ENCODE peak calls at places on chromosomes 5 and 9, in six cellular contexts. G is tibial nerve, V is OCI-LY7, Z is sigmoid colon, E is HCT116, J is psoas muscle. K is an unnamed sample.

GRCh38 chr5:179324760-179325295 is 20.4 kb downstream of the ADAMTS2 start:
- DNase-seq in G (peak; percentile 10), V (no peak), Z (peak; percentile 53), E (no peak), J (peak; percentile 2), K (peak; percentile 18)

GRCh38 chr9:90018688-90019087 is 413.9 kb downstream of the GADD45G start:
- DNase-seq in G (no peak), V (no peak), Z (no peak), E (no peak), J (no peak), K (no peak)

GRCh38 chr5:95942968-95943367 is 18.7 kb downstream of the ELL2 start:
- DNase-seq in G (no peak), V (no peak), Z (no peak), E (no peak), J (no peak), K (no peak)

GRCh38 chr9:4090491-4090890 is 209.4 kb downstream of the GLIS3 start:
- DNase-seq in G (no peak), V (no peak), Z (no peak), E (no peak), J (no peak), K (no peak)

GRCh38 chr5:171162165-171162564 is 146.9 kb upstream of the TLX3 start:
- DNase-seq in G (no peak), V (no peak), Z (no peak), E (no peak), J (no peak), K (no peak)

GRCh38 chr9:134065720-134066419 is 2.0 kb downstream of the BRD3 start:
- DNase-seq in G (no peak), V (peak; percentile 38), Z (no peak), E (no peak), J (no peak), K (peak; percentile 76)

GRCh38 chr9:28699632-28700031 is 1126.4 kb upstream of the C9orf72 start:
- DNase-seq in G (no peak), V (no peak), Z (no peak), E (no peak), J (no peak), K (no peak)

GRCh38 chr5:55364537-55365055 is 56.8 kb downstream of the MTREX start:
- DNase-seq in G (no peak), V (no peak), Z (no peak), E (no peak), J (no peak), K (no peak)

GRCh38 chr5:154756871-154757646 is 1.9 kb downstream of the LARP1 start:
- DNase-seq in G (peak; percentile 20), V (peak; percentile 61), Z (peak; percentile 87), E (no peak), J (peak; percentile 54), K (no peak)

GRCh38 chr9:127608104-127608966 is 3.7 kb upstream of the STXBP1 start:
- DNase-seq in G (peak; percentile 34), V (peak; percentile 59), Z (peak; percentile 90), E (peak; percentile 73), J (peak; percentile 70), K (no peak)

GRCh38 chr9:113589890-113590289 is 126.4 kb downstream of the RGS3 start:
- DNase-seq in G (no peak), V (peak; percentile 52), Z (peak; percentile 26), E (no peak), J (no peak), K (no peak)

GRCh38 chr9:134340475-134341186 is 14.4 kb downstream of the RXRA start:
- DNase-seq in G (no peak), V (no peak), Z (no peak), E (no peak), J (no peak), K (no peak)

GRCh38 chr5:160083501-160083900 is 35.7 kb downstream of the PWWP2A start:
- DNase-seq in G (no peak), V (no peak), Z (no peak), E (no peak), J (no peak), K (no peak)

GRCh38 chr9:91177081-91177480 is 184.6 kb downstream of the AUH start:
- DNase-seq in G (no peak), V (no peak), Z (no peak), E (no peak), J (no peak), K (peak; percentile 10)

GRCh38 chr5:141510160-141510559 is 21.3 kb downstream of the PCDHGC5 start:
- DNase-seq in G (no peak), V (peak; percentile 23), Z (no peak), E (no peak), J (no peak), K (no peak)

GRCh38 chr5:158754018-158754514 is 345.6 kb downstream of the EBF1 start:
- DNase-seq in G (no peak), V (no peak), Z (no peak), E (no peak), J (no peak), K (no peak)

GRCh38 chr9:5265939-5266338 is 34.7 kb downstream of the INSL4 start:
- DNase-seq in G (no peak), V (peak; percentile 12), Z (no peak), E (no peak), J (no peak), K (no peak)

GRCh38 chr9:5264219-5264595 is 33.0 kb downstream of the INSL4 start:
- DNase-seq in G (no peak), V (no peak), Z (no peak), E (no peak), J (no peak), K (no peak)

GRCh38 chr9:5269249-5269715 is 35.2 kb downstream of the RLN2 start:
- DNase-seq in G (no peak), V (no peak), Z (no peak), E (no peak), J (no peak), K (no peak)

GRCh38 chr9:5263568-5264218 is 32.5 kb downstream of the INSL4 start:
- DNase-seq in G (no peak), V (peak; percentile 19), Z (no peak), E (peak; percentile 12), J (no peak), K (no peak)
- TF ChIP-seq CTCF in G (no peak), V (peak; percentile 43), Z (no peak), E (peak; percentile 31), J (peak; percentile 4), K (no peak)

GRCh38 chr9:129344623-129345495 is 166.8 kb upstream of the IER5L start:
- DNase-seq in G (no peak), V (no peak), Z (no peak), E (no peak), J (no peak), K (no peak)

GRCh38 chr9:129341991-129342348 is 163.9 kb upstream of the IER5L start:
- DNase-seq in G (no peak), V (no peak), Z (no peak), E (no peak), J (no peak), K (no peak)

GRCh38 chr9:129343119-129343696 is 165.1 kb upstream of the IER5L start:
- DNase-seq in G (no peak), V (no peak), Z (no peak), E (no peak), J (no peak), K (no peak)

GRCh38 chr9:129342591-129342990 is 164.5 kb upstream of the IER5L start:
- DNase-seq in G (no peak), V (no peak), Z (no peak), E (no peak), J (no peak), K (no peak)

DNA sequence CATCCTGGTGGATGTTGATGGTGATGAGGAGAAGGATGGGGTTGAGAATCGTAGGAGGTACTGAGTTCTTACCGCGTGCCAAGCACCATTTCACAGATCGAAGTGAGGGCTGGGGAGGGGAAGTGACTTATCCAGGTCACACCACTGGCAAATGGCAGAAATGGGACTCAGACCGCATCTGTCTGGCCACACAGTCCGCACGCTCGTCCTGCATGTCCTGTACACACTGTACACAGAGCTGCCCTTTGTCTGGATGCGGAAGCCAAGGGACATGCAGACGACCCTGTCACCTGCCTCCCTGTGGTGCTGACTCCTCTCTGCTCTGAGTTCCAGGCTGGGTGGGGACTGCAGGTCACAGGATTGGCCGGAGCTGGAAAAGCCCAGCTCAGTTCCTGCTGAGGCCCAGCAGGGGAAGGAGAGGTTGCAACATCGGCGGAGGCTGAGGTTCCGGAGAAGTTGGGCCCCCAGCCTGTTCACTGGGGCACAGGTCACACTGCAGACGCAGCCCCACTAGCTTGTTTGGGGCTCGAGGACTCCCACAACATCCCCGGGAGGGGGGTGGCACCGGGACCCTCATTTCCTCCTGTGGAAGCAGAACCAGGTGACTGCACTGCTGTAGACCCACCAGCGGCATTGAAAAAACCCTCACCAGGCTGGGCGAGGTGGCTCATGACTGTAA is 165.8 kb upstream of the IER5L start:
- DNase-seq in G (peak; percentile 46), V (no peak), Z (peak; percentile 91), E (peak; percentile 62), J (peak; percentile 73), K (peak; percentile 88)
- H3K4me1 ChIP-seq in G (no peaks in the 10 kb centered on the region), V (peaks cover 7% of the 10 kb centered on the region), Z (peaks cover 4% of the 10 kb centered on the region), E (peaks cover 21% of the 10 kb centered on the region), J (no peaks in the 10 kb centered on the region), K (peaks cover 22% of the 10 kb centered on the region)

GRCh38 chr5:36492998-36493655 is 113.3 kb upstream of the SLC1A3 start:
- DNase-seq in G (no peak), V (no peak), Z (no peak), E (peak; percentile 4), J (no peak), K (no peak)
- TF ChIP-seq CTCF in G (no peak), V (peak; percentile 32), Z (no peak), E (peak; percentile 22), J (no peak), K (no peak)

GRCh38 chr9:36149197-36149596 is 12.7 kb downstream of the GLIPR2 start:
- DNase-seq in G (no peak), V (no peak), Z (peak; percentile 77), E (no peak), J (peak; percentile 34), K (no peak)
- H3K4me1 ChIP-seq in G (no peaks in the 10 kb centered on the region), V (peaks cover 44% of the 10 kb centered on the region), Z (peaks cover 85% of the 10 kb centered on the region), E (peaks cover 12% of the 10 kb centered on the region), J (peaks cover 7% of the 10 kb centered on the region), K (peaks cover 41% of the 10 kb centered on the region)

DNA sequence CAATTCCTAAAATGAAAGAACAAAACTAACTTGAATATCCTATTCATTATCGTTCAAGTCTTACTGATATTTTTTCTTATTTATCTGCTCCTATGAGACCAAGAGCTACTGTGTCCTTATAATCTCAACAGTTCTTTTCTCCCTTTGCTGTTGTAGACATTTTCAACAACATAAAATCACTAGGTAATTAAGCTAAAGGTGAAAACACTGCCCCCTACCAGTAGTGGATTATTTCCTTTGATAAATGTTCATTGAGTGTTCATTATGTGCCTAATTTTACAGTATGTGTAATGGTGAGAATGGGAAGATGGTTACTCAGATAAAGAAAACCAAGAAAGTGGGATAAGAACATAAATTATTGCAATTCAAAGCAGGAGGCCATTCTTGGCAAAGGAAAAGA is 41.4 kb upstream of the PAPPA start:
- DNase-seq in G (no peak), V (peak; percentile 1), Z (no peak), E (no peak), J (no peak), K (no peak)
- TF ChIP-seq CTCF in G (no peak), V (peak; percentile 65), Z (no peak), E (peak; percentile 52), J (peak; percentile 9), K (no peak)

GRCh38 chr5:144004146-144004545 is 166.3 kb downstream of the YIPF5 start:
- DNase-seq in G (no peak), V (no peak), Z (no peak), E (no peak), J (no peak), K (no peak)
- H3K4me1 ChIP-seq in G (no peaks in the 10 kb centered on the region), V (no peaks in the 10 kb centered on the region), Z (no peaks in the 10 kb centered on the region), E (no peaks in the 10 kb centered on the region), J (no peaks in the 10 kb centered on the region), K (no peaks in the 10 kb centered on the region)

K was measured in suprapubic skin.